ENCODE peak calls at places on chromosome 13, in four cellular contexts. One of them, this sample, is unnamed.

GRCh38 chr13:51683537-51684050 is 99.3 kb downstream of the WDFY2 start:
- DNase-seq in sigmoid colon: no peak
- DNase-seq in HCT116: no peak
- DNase-seq in breast epithelium: no peak
- DNase-seq in this sample: no peak

GRCh38 chr13:96080676-96081075 is 9.2 kb upstream of the HS6ST3 start:
- DNase-seq in breast epithelium: no peak
- DNase-seq in HCT116: no peak
- DNase-seq in sigmoid colon: no peak
- DNase-seq in this sample: no peak

GRCh38 chr13:95497307-95497943 is 55.1 kb upstream of the CLDN10 start:
- DNase-seq in HCT116: no peak
- DNase-seq in breast epithelium: no peak
- DNase-seq in sigmoid colon: no peak
- DNase-seq in this sample: no peak

GRCh38 chr13:93984876-93985275 is 494.6 kb downstream of the DCT start:
- DNase-seq in HCT116: no peak
- DNase-seq in sigmoid colon: no peak
- DNase-seq in breast epithelium: no peak
- DNase-seq in this sample: no peak

GRCh38 chr13:65856464-65856863 is 1373.7 kb downstream of the PCDH9 start:
- DNase-seq in HCT116: no peak
- DNase-seq in sigmoid colon: no peak
- DNase-seq in breast epithelium: no peak
- DNase-seq in this sample: no peak

GRCh38 chr13:36548129-36548528 is 115.8 kb downstream of the CCNA1 start:
- DNase-seq in sigmoid colon: no peak
- DNase-seq in HCT116: no peak
- DNase-seq in breast epithelium: no peak
- DNase-seq in this sample: no peak

GRCh38 chr13:106479849-106480400 is 55.5 kb downstream of the EFNB2 start:
- DNase-seq in breast epithelium: no peak
- DNase-seq in sigmoid colon: no peak
- DNase-seq in HCT116: no peak
- DNase-seq in this sample: no peak

GRCh38 chr13:112177889-112178288 is 110.9 kb downstream of the SOX1 start:
- DNase-seq in sigmoid colon: no peak
- DNase-seq in breast epithelium: no peak
- DNase-seq in HCT116: no peak
- DNase-seq in this sample: no peak

GRCh38 chr13:71882120-71882519 is 15.1 kb upstream of the DACH1 start:
- DNase-seq in sigmoid colon: no peak
- DNase-seq in breast epithelium: no peak
- DNase-seq in HCT116: no peak
- DNase-seq in this sample: no peak

GRCh38 chr13:113405481-113406300 is 41.8 kb upstream of the GRTP1 start:
- DNase-seq in breast epithelium: no peak
- DNase-seq in HCT116: no peak
- DNase-seq in sigmoid colon: peak
- DNase-seq in this sample: no peak

GRCh38 chr13:109858319-109858718 is 71.9 kb upstream of the IRS2 start:
- DNase-seq in sigmoid colon: no peak
- DNase-seq in HCT116: peak
- DNase-seq in breast epithelium: no peak
- DNase-seq in this sample: no peak

GRCh38 chr13:34076943-34077703 is 259.2 kb downstream of the RFC3 start:
- DNase-seq in HCT116: peak
- DNase-seq in breast epithelium: no peak
- DNase-seq in sigmoid colon: no peak
- DNase-seq in this sample: no peak

GRCh38 chr13:113981611-113982295 is 7.9 kb upstream of the C13orf46 start:
- DNase-seq in HCT116: no peak
- DNase-seq in breast epithelium: peak
- DNase-seq in sigmoid colon: peak
- DNase-seq in this sample: no peak

GRCh38 chr13:93290503-93290902 is 63.9 kb downstream of the GPC6 start:
- DNase-seq in HCT116: no peak
- DNase-seq in breast epithelium: no peak
- DNase-seq in sigmoid colon: no peak
- DNase-seq in this sample: no peak

GRCh38 chr13:34025746-34026145 is 207.8 kb downstream of the RFC3 start:
- DNase-seq in HCT116: no peak
- DNase-seq in breast epithelium: no peak
- DNase-seq in sigmoid colon: no peak
- DNase-seq in this sample: no peak

GRCh38 chr13:37966266-37966665 is 96.7 kb upstream of the TRPC4 start:
- DNase-seq in sigmoid colon: no peak
- DNase-seq in HCT116: no peak
- DNase-seq in breast epithelium: no peak
- DNase-seq in this sample: no peak

GRCh38 chr13:36353001-36353400 is 6.8 kb upstream of the SPART start:
- DNase-seq in breast epithelium: no peak
- DNase-seq in sigmoid colon: no peak
- DNase-seq in HCT116: no peak
- DNase-seq in this sample: no peak

GRCh38 chr13:57631607-57632275 is at the start of gene PCDH17:
- DNase-seq in HCT116: no peak
- DNase-seq in breast epithelium: peak
- DNase-seq in sigmoid colon: no peak
- DNase-seq in this sample: peak

GRCh38 chr13:52405767-52406494 is at the start of gene THSD1:
- DNase-seq in sigmoid colon: peak
- DNase-seq in breast epithelium: no peak
- DNase-seq in HCT116: no peak
- DNase-seq in this sample: peak

GRCh38 chr13:57629391-57629804 is 2.1 kb upstream of the PCDH17 start:
- DNase-seq in breast epithelium: peak
- DNase-seq in HCT116: no peak
- DNase-seq in sigmoid colon: no peak
- DNase-seq in this sample: no peak

GRCh38 chr13:112986470-112986869 is 17.5 kb downstream of the MCF2L start:
- DNase-seq in breast epithelium: no peak
- DNase-seq in HCT116: no peak
- DNase-seq in sigmoid colon: no peak
- DNase-seq in this sample: no peak

GRCh38 chr13:33228645-33229445 is 56.7 kb downstream of the STARD13 start:
- DNase-seq in breast epithelium: no peak
- DNase-seq in sigmoid colon: no peak
- DNase-seq in HCT116: peak
- DNase-seq in this sample: no peak

GRCh38 chr13:65936249-65936648 is 1293.9 kb downstream of the PCDH9 start:
- DNase-seq in HCT116: no peak
- DNase-seq in breast epithelium: no peak
- DNase-seq in sigmoid colon: no peak
- DNase-seq in this sample: no peak

GRCh38 chr13:73715114-73715909 is 418.9 kb downstream of the KLF12 start:
- DNase-seq in HCT116: no peak
- DNase-seq in breast epithelium: no peak
- DNase-seq in sigmoid colon: no peak
- DNase-seq in this sample: no peak

GRCh38 chr13:112103971-112104872 is 37.3 kb downstream of the SOX1 start:
- DNase-seq in breast epithelium: no peak
- DNase-seq in HCT116: no peak
- DNase-seq in sigmoid colon: peak
- DNase-seq in this sample: no peak

GRCh38 chr13:79482271-79482970 is 1.5 kb downstream of the NDFIP2 start:
- DNase-seq in HCT116: no peak
- DNase-seq in sigmoid colon: no peak
- DNase-seq in breast epithelium: no peak
- DNase-seq in this sample: no peak

GRCh38 chr13:20461481-20461859 is 64.2 kb downstream of the CRYL1 start:
- DNase-seq in HCT116: no peak
- DNase-seq in breast epithelium: no peak
- DNase-seq in sigmoid colon: no peak
- DNase-seq in this sample: no peak

GRCh38 chr13:59367467-59367866 is 796.3 kb downstream of the DIAPH3 start:
- DNase-seq in HCT116: no peak
- DNase-seq in sigmoid colon: no peak
- DNase-seq in breast epithelium: no peak
- DNase-seq in this sample: no peak

GRCh38 chr13:111177803-111178389 is 62.8 kb downstream of the ARHGEF7 start:
- DNase-seq in breast epithelium: no peak
- DNase-seq in HCT116: no peak
- DNase-seq in sigmoid colon: no peak
- DNase-seq in this sample: no peak

GRCh38 chr13:59677966-59678814 is 485.5 kb downstream of the DIAPH3 start:
- DNase-seq in HCT116: peak
- DNase-seq in breast epithelium: no peak
- DNase-seq in sigmoid colon: no peak
- DNase-seq in this sample: no peak

GRCh38 chr13:77300176-77301141 is 26.4 kb downstream of the MYCBP2 start:
- DNase-seq in sigmoid colon: no peak
- DNase-seq in HCT116: no peak
- DNase-seq in breast epithelium: no peak
- DNase-seq in this sample: no peak

GRCh38 chr13:104017317-104017716 is 951.1 kb upstream of the SLC10A2 start:
- DNase-seq in breast epithelium: no peak
- DNase-seq in sigmoid colon: no peak
- DNase-seq in HCT116: no peak
- DNase-seq in this sample: no peak

GRCh38 chr13:106372199-106373160 is 163.0 kb downstream of the EFNB2 start:
- DNase-seq in breast epithelium: no peak
- DNase-seq in sigmoid colon: no peak
- DNase-seq in HCT116: no peak
- DNase-seq in this sample: no peak

GRCh38 chr13:109140054-109140776 is 510.8 kb downstream of the MYO16 start:
- DNase-seq in sigmoid colon: no peak
- DNase-seq in breast epithelium: no peak
- DNase-seq in HCT116: no peak
- DNase-seq in this sample: no peak

GRCh38 chr13:39326471-39326870 is 276.5 kb downstream of the LHFPL6 start:
- DNase-seq in breast epithelium: no peak
- DNase-seq in HCT116: no peak
- DNase-seq in sigmoid colon: no peak
- DNase-seq in this sample: no peak

GRCh38 chr13:39322836-39323585 is 280.0 kb downstream of the LHFPL6 start:
- DNase-seq in sigmoid colon: no peak
- DNase-seq in HCT116: no peak
- DNase-seq in breast epithelium: no peak
- DNase-seq in this sample: no peak

GRCh38 chr13:39317284-39317683 is 279.0 kb downstream of the NHLRC3 start:
- DNase-seq in breast epithelium: no peak
- DNase-seq in HCT116: no peak
- DNase-seq in sigmoid colon: peak
- DNase-seq in this sample: peak

GRCh38 chr13:39324806-39325311 is 278.1 kb downstream of the LHFPL6 start:
- DNase-seq in HCT116: no peak
- DNase-seq in sigmoid colon: no peak
- DNase-seq in breast epithelium: no peak
- DNase-seq in this sample: no peak

DNA sequence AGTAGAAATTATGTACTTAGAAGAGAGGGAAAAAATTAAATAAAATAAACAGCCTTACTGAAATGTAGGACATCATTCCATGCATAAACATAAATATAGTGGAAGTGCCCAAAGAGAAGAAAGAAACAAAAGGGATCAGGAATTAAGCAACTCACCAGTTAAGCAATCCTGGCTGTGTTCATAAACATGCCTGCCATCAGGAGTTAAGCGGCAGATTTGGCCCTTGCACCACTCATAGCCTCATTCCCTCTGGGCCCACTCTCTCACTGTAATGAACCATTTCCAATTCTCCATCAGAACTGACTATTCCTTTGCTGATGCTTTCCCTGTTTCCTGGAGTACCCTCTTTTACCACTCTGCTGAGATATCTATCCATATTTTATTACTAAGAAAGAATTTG is 281.4 kb downstream of the LHFPL6 start:
- DNase-seq in breast epithelium: no peak
- DNase-seq in sigmoid colon: peak
- DNase-seq in HCT116: no peak
- DNase-seq in this sample: no peak
- TF ChIP-seq POLR2AphosphoS5 in breast epithelium: peak
- TF ChIP-seq POLR2AphosphoS5 in sigmoid colon: no peak
- TF ChIP-seq POLR2AphosphoS5 in HCT116: no peak
- TF ChIP-seq POLR2AphosphoS5 in this sample: no peak

DNA sequence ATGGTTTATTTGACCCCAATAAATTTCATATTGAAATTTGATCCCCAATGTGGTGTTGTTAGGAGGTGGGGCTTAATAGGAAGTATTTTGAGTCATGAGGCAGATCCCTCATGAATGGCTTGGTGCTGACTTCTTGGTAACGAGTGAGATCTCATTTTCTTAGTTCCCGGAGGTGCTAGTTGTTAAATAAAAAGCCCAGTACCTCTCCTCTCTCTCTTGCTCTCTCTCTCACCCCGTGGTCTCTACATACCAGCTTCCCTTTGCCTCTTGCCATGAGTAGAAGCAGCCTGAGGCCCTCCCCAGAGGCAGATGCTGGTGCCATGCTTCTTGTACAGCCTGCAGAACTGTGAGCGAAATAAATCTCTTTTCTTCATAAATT is 39.4 kb upstream of the KATNAL1 start:
- DNase-seq in sigmoid colon: no peak
- DNase-seq in HCT116: no peak
- DNase-seq in breast epithelium: no peak
- DNase-seq in this sample: no peak
- TF ChIP-seq POLR2A in sigmoid colon: no peak
- TF ChIP-seq POLR2A in HCT116: no peak
- TF ChIP-seq POLR2A in breast epithelium: no peak
- TF ChIP-seq POLR2A in this sample: no peak

GRCh38 chr13:50511877-50512332 is 331.6 kb downstream of the DLEU7 start:
- DNase-seq in breast epithelium: no peak
- DNase-seq in sigmoid colon: no peak
- DNase-seq in HCT116: no peak
- DNase-seq in this sample: peak
- H3K4me3 ChIP-seq in breast epithelium: no peak
- H3K4me3 ChIP-seq in sigmoid colon: no peak
- H3K4me3 ChIP-seq in HCT116: no peak
- H3K4me3 ChIP-seq in this sample: peak

GRCh38 chr13:98651716-98652115 is 74.8 kb upstream of the STK24 start:
- DNase-seq in breast epithelium: no peak
- DNase-seq in sigmoid colon: no peak
- DNase-seq in HCT116: no peak
- DNase-seq in this sample: no peak
- TF ChIP-seq POLR2AphosphoS5 in breast epithelium: no peak
- TF ChIP-seq POLR2AphosphoS5 in sigmoid colon: no peak
- TF ChIP-seq POLR2AphosphoS5 in HCT116: no peak
- TF ChIP-seq POLR2AphosphoS5 in this sample: no peak